ENCODE peak calls at places on chromosomes 11 and 22, in eight cellular contexts. Q, V, L, H, Z, R, T and K are unnamed samples. For H3K27me3 and H4K20me1, the result is how much of the 10 kb centered on the place peaks cover.

GRCh38 chr11:33706546-33706945 is 5.9 kb upstream of the C11orf91 start:
- DNase-seq in Q (no peak), V (no peak), L (no peak), H (no peak), Z (no peak), R (no peak), T (no peak), K (no peak)

GRCh38 chr11:100273066-100273815 is 413.8 kb upstream of the ARHGAP42 start:
- DNase-seq in Q (no peak), V (no peak), L (no peak), H (no peak), Z (no peak), R (no peak), T (no peak), K (no peak)

GRCh38 chr11:2207212-2207611 is 35.6 kb upstream of the TH start:
- DNase-seq in Q (no peak), V (no peak), L (no peak), H (no peak), Z (no peak), R (no peak), T (no peak), K (no peak)

GRCh38 chr11:76077575-76078150 is 128.6 kb downstream of the WNT11 start:
- DNase-seq in Q (no peak), V (no peak), L (no peak), H (no peak), Z (no peak), R (no peak), T (no peak), K (no peak)

GRCh38 chr11:36478700-36479329 is 31.3 kb downstream of the TRAF6 start:
- DNase-seq in Q (peak), V (peak), L (peak), H (peak), Z (peak), R (peak), T (peak), K (peak)

GRCh38 chr22:33922268-33922667 is 2.0 kb upstream of the LARGE1 start:
- DNase-seq in Q (peak), V (peak), L (no peak), H (peak), Z (no peak), R (peak), T (no peak), K (peak)

GRCh38 chr11:60924110-60924905 is at the start of gene TMEM132A:
- DNase-seq in Q (peak), V (peak), L (peak), H (peak), Z (peak), R (peak), T (peak), K (no peak)

GRCh38 chr11:103528596-103528995 is 419.4 kb downstream of the DYNC2H1 start:
- DNase-seq in Q (no peak), V (no peak), L (no peak), H (peak), Z (no peak), R (no peak), T (no peak), K (no peak)

GRCh38 chr11:75441804-75442132 is 8.8 kb upstream of the KLHL35 start:
- DNase-seq in Q (no peak), V (no peak), L (no peak), H (no peak), Z (no peak), R (no peak), T (no peak), K (no peak)

GRCh38 chr11:42171046-42171445 is 711.6 kb upstream of the LRRC4C start:
- DNase-seq in Q (no peak), V (no peak), L (no peak), H (no peak), Z (no peak), R (no peak), T (no peak), K (no peak)

GRCh38 chr11:19350093-19350665 is 109.4 kb upstream of the E2F8 start:
- DNase-seq in Q (no peak), V (no peak), L (no peak), H (no peak), Z (no peak), R (no peak), T (no peak), K (no peak)

DNA sequence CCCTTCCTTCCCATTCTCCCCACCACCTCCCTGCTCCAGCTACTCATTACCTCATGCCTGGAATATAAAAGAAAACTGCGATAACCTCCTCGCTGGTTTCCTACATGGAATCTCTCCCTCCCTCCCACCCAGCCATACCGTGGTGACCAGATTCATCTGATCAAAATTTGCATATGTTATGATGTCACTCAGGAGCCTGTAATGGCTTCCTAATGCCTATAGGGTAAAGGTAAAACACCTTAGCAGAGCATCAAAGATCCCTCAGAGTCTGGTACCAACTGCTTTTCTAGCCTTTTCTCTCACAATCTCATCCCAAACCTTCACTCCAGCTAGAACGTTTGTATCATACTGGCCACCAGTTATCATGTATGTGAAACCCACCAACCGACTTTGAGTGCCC is 19.6 kb downstream of the RTN4RL2 start:
- DNase-seq in Q (no peak), V (peak), L (peak), H (no peak), Z (no peak), R (no peak), T (no peak), K (no peak)
- H3K27me3 ChIP-seq in Q (half or more), V (half or more), L (under half), H (under half), Z (under half), R (half or more), T (under half), K (under half)

GRCh38 chr11:128341280-128341679 is 246.1 kb downstream of the ETS1 start:
- DNase-seq in Q (no peak), V (no peak), L (no peak), H (peak), Z (peak), R (no peak), T (no peak), K (no peak)
- TF ChIP-seq EZH2phosphoT487 in Q (no peak), V (no peak), L (no peak), H (no peak), Z (no peak), R (no peak), T (no peak), K (no peak)

DNA sequence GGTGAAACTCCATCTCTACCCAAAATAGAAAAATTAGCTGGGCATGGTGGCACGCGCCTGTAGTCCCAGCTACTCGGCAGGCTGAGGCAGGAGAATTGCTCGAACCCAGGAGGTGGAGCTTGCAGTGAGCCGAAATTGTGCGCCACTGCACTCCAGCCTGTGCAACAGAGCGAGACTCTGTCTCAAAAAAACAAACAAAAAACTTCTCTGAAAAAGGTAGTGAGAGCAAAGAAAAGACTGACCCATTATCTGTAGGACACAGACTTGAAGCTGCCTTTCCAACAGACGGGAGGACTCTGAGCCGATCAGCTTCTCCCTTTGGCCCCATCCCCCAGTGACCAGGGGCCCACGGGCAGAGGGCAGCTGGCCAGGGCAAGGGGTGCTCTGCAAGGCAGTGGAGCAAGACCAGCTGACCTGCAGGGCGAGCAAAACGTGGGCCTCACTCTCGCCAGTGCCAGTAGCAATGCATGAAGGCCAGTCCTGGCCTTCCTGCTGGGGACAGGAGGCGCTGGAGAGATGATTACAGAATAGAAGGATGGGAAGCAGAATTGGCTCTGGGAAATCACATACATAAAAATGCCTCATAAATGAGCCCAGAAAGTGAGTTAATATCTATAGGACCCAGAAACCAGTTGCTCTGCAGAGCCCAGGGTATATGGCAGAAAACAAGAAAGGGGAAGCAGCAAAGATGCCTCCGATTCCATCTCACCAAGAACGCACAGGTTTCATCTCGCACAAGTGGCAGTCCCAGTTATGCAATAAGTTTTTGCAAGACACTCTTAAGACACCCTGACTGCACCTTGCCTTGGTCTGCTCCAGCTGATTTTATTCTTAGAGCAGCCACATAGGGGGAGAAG is 2.8 kb downstream of the EHD1 start:
- DNase-seq in Q (no peak), V (no peak), L (no peak), H (peak), Z (no peak), R (no peak), T (no peak), K (no peak)
- H4K20me1 ChIP-seq in Q (under half), V (under half), L (half or more), H (under half), Z (half or more), R (under half), T (under half), K (under half)

GRCh38 chr11:69499946-69500284 is 18.5 kb downstream of the LINC01488 start:
- DNase-seq in Q (no peak), V (no peak), L (peak), H (no peak), Z (no peak), R (no peak), T (no peak), K (no peak)
- H3K27me3 ChIP-seq in Q (under half), V (under half), L (under half), H (under half), Z (under half), R (under half), T (under half), K (under half)

DNA sequence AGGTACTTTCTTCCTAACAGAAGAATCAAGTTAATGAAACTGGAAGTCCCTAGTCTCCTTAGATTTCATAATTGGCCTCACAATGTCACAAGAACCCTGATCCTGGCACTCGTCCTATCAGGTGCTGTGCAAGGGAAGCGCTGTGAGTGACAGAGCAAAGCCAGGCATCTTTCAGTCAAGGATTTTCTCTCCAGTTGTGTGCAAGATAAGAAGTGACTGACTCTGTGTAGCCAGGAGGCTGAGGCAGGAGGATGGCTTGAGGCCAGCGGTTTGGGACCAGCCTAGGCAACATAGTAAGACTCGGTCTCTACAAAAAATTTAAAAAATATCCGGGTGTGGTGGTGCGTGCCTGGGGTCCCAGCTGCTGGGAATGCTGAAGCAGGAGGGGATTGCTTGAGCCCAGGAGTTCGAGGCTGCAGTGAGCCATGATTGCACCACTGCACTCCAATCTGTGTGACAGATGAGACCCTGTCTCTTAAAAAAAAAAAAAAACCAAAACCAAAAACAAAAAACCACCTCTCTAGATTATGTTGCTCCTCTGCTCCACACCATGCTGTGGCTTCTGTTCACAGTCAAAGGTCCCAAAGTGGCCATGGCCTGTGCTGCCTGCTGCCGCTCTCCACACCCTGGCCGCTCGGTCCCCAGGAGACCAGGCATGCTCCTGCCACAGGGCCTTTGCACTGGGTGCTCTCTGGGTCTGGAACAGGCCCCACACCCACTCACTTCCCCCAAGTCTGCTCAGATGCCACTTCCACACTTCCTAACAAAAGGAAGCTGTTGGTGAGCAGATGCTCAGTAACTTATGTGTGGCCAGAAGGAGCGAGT is 54.2 kb upstream of the CLDN5 start:
- DNase-seq in Q (no peak), V (no peak), L (no peak), H (no peak), Z (no peak), R (no peak), T (no peak), K (no peak)
- TF ChIP-seq EZH2phosphoT487 in Q (no peak), V (no peak), L (no peak), H (no peak), Z (no peak), R (no peak), T (no peak), K (no peak)

GRCh38 chr22:47130883-47131610 is 368.6 kb downstream of the TBC1D22A start:
- DNase-seq in Q (no peak), V (no peak), L (no peak), H (no peak), Z (no peak), R (no peak), T (no peak), K (no peak)

GRCh38 chr22:47128216-47129215 is 366.1 kb downstream of the TBC1D22A start:
- DNase-seq in Q (no peak), V (no peak), L (no peak), H (no peak), Z (no peak), R (no peak), T (no peak), K (no peak)

GRCh38 chr22:47127441-47127871 is 365.0 kb downstream of the TBC1D22A start:
- DNase-seq in Q (no peak), V (no peak), L (no peak), H (no peak), Z (no peak), R (no peak), T (no peak), K (no peak)

GRCh38 chr22:47131611-47132427 is 369.4 kb downstream of the TBC1D22A start:
- DNase-seq in Q (no peak), V (no peak), L (no peak), H (no peak), Z (no peak), R (no peak), T (no peak), K (no peak)

GRCh38 chr22:47129902-47130301 is 367.5 kb downstream of the TBC1D22A start:
- DNase-seq in Q (no peak), V (no peak), L (no peak), H (peak), Z (peak), R (peak), T (peak), K (no peak)
- H4K20me1 ChIP-seq in Q (under half), V (under half), L (under half), H (under half), Z (under half), R (under half), T (under half), K (under half)

DNA sequence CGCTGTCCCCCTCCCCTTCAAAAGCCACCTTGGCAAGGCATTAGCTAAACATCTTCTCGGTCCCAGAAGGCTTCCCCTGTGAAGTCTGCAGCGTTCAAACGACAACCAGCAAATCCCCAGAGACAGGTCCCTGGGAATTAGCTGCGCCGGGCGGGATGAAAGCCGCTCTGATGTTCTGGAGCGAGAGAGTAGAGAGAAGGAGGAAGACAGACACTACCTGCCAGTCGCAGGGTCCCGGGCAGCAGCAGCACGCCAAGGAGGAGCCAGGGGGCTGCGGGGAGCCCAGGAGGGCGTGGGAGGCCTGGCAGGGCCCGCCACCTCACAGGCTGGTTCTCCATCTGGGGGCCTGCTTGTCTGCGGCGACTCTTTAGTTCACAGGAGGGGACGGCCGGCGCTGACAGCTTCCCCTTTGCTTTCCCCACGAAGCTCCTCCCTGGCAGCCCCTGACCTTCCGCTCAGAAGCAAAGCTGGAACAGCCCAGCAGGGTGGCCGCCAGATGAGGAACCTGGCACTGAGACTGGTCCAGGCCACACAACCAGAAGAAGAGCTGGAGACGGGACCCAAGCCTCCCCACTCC is at the start of gene NFAM1:
- DNase-seq in Q (peak), V (no peak), L (no peak), H (no peak), Z (no peak), R (no peak), T (no peak), K (no peak)
- H3K27me3 ChIP-seq in Q (under half), V (under half), L (under half), H (under half), Z (under half), R (under half), T (under half), K (half or more)

GRCh38 chr11:68335693-68336092 is 23.3 kb downstream of the LRP5 start:
- DNase-seq in Q (no peak), V (no peak), L (no peak), H (no peak), Z (no peak), R (no peak), T (no peak), K (no peak)
- TF ChIP-seq EZH2phosphoT487 in Q (no peak), V (no peak), L (no peak), H (no peak), Z (no peak), R (no peak), T (no peak), K (no peak)

GRCh38 chr22:45720875-45721378 is 49.3 kb downstream of the ATXN10 start:
- DNase-seq in Q (no peak), V (no peak), L (no peak), H (peak), Z (no peak), R (no peak), T (no peak), K (no peak)
- H4K20me1 ChIP-seq in Q (under half), V (under half), L (under half), H (under half), Z (under half), R (under half), T (under half), K (under half)